ENCODE peak calls at places on chromosomes 12 and 14, in five cellular contexts. D is EH; A is ACHN; F is HS-27A; N is CD4-positive, CD25-positive, alpha-beta regulatory T cell. E is an unnamed sample.

GRCh38 chr14:32254952-32255679 is 52.0 kb upstream of the RNU6-8 start:
- DNase-seq in D (peak), F (peak), A (peak), N (peak), E (no peak)

GRCh38 chr12:119301367-119301766 is 33.2 kb upstream of the CCDC60 start:
- DNase-seq in D (no peak), A (no peak), F (no peak), N (no peak), E (no peak)

GRCh38 chr12:20120296-20120695 is 248.0 kb upstream of the PDE3A start:
- DNase-seq in A (no peak), N (no peak), F (no peak), D (no peak), E (no peak)

GRCh38 chr12:124451637-124452243 is 115.7 kb downstream of the NCOR2 start:
- DNase-seq in A (no peak), N (no peak), D (no peak), F (no peak), E (no peak)

GRCh38 chr12:102427542-102427923 is 52.8 kb downstream of the IGF1 start:
- DNase-seq in N (no peak), D (no peak), F (no peak), A (no peak), E (no peak)

GRCh38 chr14:60506010-60506409 is 2.9 kb upstream of the SIX6 start:
- DNase-seq in F (no peak), D (no peak), N (no peak), A (no peak), E (no peak)

GRCh38 chr12:64187370-64187769 is 34.7 kb downstream of the KICS2 start:
- DNase-seq in D (peak), A (peak), N (no peak), F (no peak), E (peak)

GRCh38 chr12:108442077-108442476 is 73.0 kb upstream of the FICD start:
- DNase-seq in N (no peak), F (no peak), A (no peak), D (peak), E (no peak)

GRCh38 chr12:84397279-84397678 is 515.3 kb downstream of the SLC6A15 start:
- DNase-seq in D (peak), A (peak), F (no peak), N (no peak), E (peak)

GRCh38 chr12:26825459-26826016 is 7.5 kb downstream of the ITPR2 start:
- DNase-seq in F (no peak), D (no peak), A (no peak), N (no peak), E (no peak)

GRCh38 chr14:24398943-24399801 is at the start of gene NYNRIN:
- DNase-seq in A (peak), N (peak), D (peak), F (no peak), E (no peak)

GRCh38 chr12:3680919-3681594 is 71.9 kb downstream of the CRACR2A start:
- DNase-seq in F (no peak), N (no peak), D (peak), A (no peak), E (no peak)

GRCh38 chr12:55057466-55057865 is 37.7 kb downstream of the NEUROD4 start:
- DNase-seq in N (no peak), F (no peak), D (no peak), A (no peak), E (no peak)

GRCh38 chr14:60649815-60650381 is 621 bp upstream of the SIX1 start:
- DNase-seq in D (peak), F (no peak), N (no peak), A (peak), E (peak)

GRCh38 chr12:91191516-91192111 is 9.0 kb upstream of the DCN start:
- DNase-seq in D (no peak), F (no peak), A (no peak), N (no peak), E (no peak)

GRCh38 chr12:11661491-11662085 is 12.1 kb downstream of the ETV6 start:
- DNase-seq in A (no peak), N (no peak), F (no peak), D (no peak), E (no peak)

GRCh38 chr14:41609704-41610183 is 3.1 kb downstream of the LRFN5 start:
- DNase-seq in A (no peak), D (no peak), F (no peak), N (no peak), E (no peak)

GRCh38 chr12:75872762-75873161 is 158.8 kb downstream of the PHLDA1 start:
- DNase-seq in N (no peak), D (no peak), F (no peak), A (no peak), E (no peak)

GRCh38 chr12:90036641-90037040 is 328.0 kb upstream of the ATP2B1 start:
- DNase-seq in D (peak), A (no peak), N (no peak), F (peak), E (peak)

GRCh38 chr14:98900236-98900635 is 371.8 kb downstream of the BCL11B start:
- DNase-seq in F (no peak), D (no peak), N (no peak), A (no peak), E (no peak)

GRCh38 chr12:32229971-32230606 is 123.4 kb downstream of the BICD1 start:
- DNase-seq in F (no peak), N (no peak), D (no peak), A (no peak), E (no peak)

GRCh38 chr12:124588689-124589318 is 21.4 kb upstream of the NCOR2 start:
- DNase-seq in A (no peak), N (no peak), D (peak), F (no peak), E (no peak)

GRCh38 chr14:77040995-77041744 is 12.7 kb upstream of the IRF2BPL start:
- DNase-seq in D (no peak), N (no peak), F (no peak), A (no peak), E (no peak)

GRCh38 chr12:72390146-72390545 is 118.0 kb downstream of the TRHDE start:
- DNase-seq in N (no peak), D (peak), A (no peak), F (no peak), E (no peak)

GRCh38 chr12:9243999-9244649 is 35.9 kb upstream of the PZP start:
- DNase-seq in D (no peak), A (no peak), F (no peak), N (no peak), E (no peak)

GRCh38 chr14:59969319-59969718 is 49.4 kb downstream of the LRRC9 start:
- DNase-seq in F (peak), A (no peak), N (no peak), D (peak), E (no peak)

GRCh38 chr12:111363578-111363977 is 5.3 kb downstream of the PHETA1 start:
- DNase-seq in N (no peak), F (no peak), D (peak), A (peak), E (no peak)

GRCh38 chr12:57216014-57216891 is at the start of gene NXPH4:
- DNase-seq in D (peak), A (peak), F (no peak), N (peak), E (no peak)

GRCh38 chr12:116384629-116385485 is 107.4 kb upstream of the MED13L start:
- DNase-seq in F (no peak), N (no peak), A (no peak), D (peak), E (no peak)

GRCh38 chr12:72738811-72739210 is 466.6 kb downstream of the TRHDE start:
- DNase-seq in D (no peak), F (no peak), N (no peak), A (no peak), E (no peak)